ENCODE peak calls at places on chromosomes 2 and 18, in six cellular contexts. M is aorta; Z is naive thymus-derived CD4-positive, alpha-beta T cell; S is SJCRH30; W is GM23248; Y is astrocyte. V is an unnamed sample.

GRCh38 chr2:16495812-16496211 is 169.8 kb downstream of the CYRIA start:
- DNase-seq in M (no peak), Z (no peak), S (no peak), W (no peak), Y (no peak), V (no peak)

GRCh38 chr18:28062446-28062845 is 114.5 kb downstream of the CDH2 start:
- DNase-seq in M (no peak), Z (no peak), S (no peak), W (peak; percentile 78), Y (peak; percentile 27), V (no peak)

GRCh38 chr2:30441023-30441422 is 6.0 kb upstream of the LCLAT1 start:
- DNase-seq in M (no peak), Z (no peak), S (no peak), W (no peak), Y (no peak), V (no peak)

GRCh38 chr2:67666386-67667053 is 269.4 kb downstream of the ETAA1 start:
- DNase-seq in M (no peak), Z (no peak), S (no peak), W (no peak), Y (no peak), V (no peak)

GRCh38 chr18:24214913-24215312 is 76.1 kb downstream of the CABYR start:
- DNase-seq in M (no peak), Z (no peak), S (no peak), W (no peak), Y (no peak), V (no peak)

GRCh38 chr2:62586981-62587380 is 81.0 kb upstream of the TMEM17 start:
- DNase-seq in M (no peak), Z (no peak), S (no peak), W (peak; percentile 39), Y (peak; percentile 92), V (peak; percentile 65)

GRCh38 chr2:67400560-67401464 is 3.7 kb downstream of the ETAA1 start:
- DNase-seq in M (no peak), Z (no peak), S (no peak), W (peak; percentile 41), Y (peak; percentile 56), V (no peak)

GRCh38 chr2:224973112-224974016 is 68.9 kb downstream of the DOCK10 start:
- DNase-seq in M (peak; percentile 56), Z (no peak), S (no peak), W (peak; percentile 50), Y (no peak), V (peak; percentile 26)

GRCh38 chr2:98039085-98039756 is 43.5 kb upstream of the TMEM131 start:
- DNase-seq in M (peak; percentile 63), Z (no peak), S (no peak), W (no peak), Y (no peak), V (no peak)

GRCh38 chr2:1405124-1405523 is 8.1 kb upstream of the TPO start:
- DNase-seq in M (no peak), Z (no peak), S (no peak), W (no peak), Y (no peak), V (no peak)

GRCh38 chr18:56835331-56835730 is 184.2 kb downstream of the WDR7 start:
- DNase-seq in M (no peak), Z (no peak), S (no peak), W (no peak), Y (peak; percentile 12), V (no peak)

GRCh38 chr2:25597881-25598280 is 75.5 kb downstream of the DTNB start:
- DNase-seq in M (no peak), Z (no peak), S (no peak), W (no peak), Y (no peak), V (no peak)

GRCh38 chr2:9416267-9416961 is 6.9 kb downstream of the ITGB1BP1 start:
- DNase-seq in M (no peak), Z (no peak), S (no peak), W (no peak), Y (no peak), V (peak; percentile 69)

GRCh38 chr2:175855794-175856453 is 146.1 kb downstream of the LNPK start:
- DNase-seq in M (peak; percentile 79), Z (no peak), S (peak; percentile 63), W (peak; percentile 86), Y (peak; percentile 53), V (peak; percentile 27)

GRCh38 chr18:58528011-58528367 is 100.9 kb downstream of the ALPK2 start:
- DNase-seq in M (no peak), Z (no peak), S (no peak), W (peak; percentile 16), Y (no peak), V (no peak)

GRCh38 chr18:13232060-13232917 is 13.7 kb downstream of the LDLRAD4 start:
- DNase-seq in M (no peak), Z (no peak), S (no peak), W (no peak), Y (no peak), V (no peak)

GRCh38 chr2:239745386-239745785 is 279.8 kb downstream of the NDUFA10 start:
- DNase-seq in M (no peak), Z (no peak), S (no peak), W (no peak), Y (no peak), V (no peak)

GRCh38 chr18:70920840-70921374 is 632.1 kb downstream of the SOCS6 start:
- DNase-seq in M (no peak), Z (no peak), S (no peak), W (no peak), Y (no peak), V (no peak)

GRCh38 chr2:74051504-74051903 is 66.8 kb downstream of the TET3 start:
- DNase-seq in M (no peak), Z (no peak), S (peak; percentile 26), W (no peak), Y (no peak), V (no peak)

GRCh38 chr2:122323927-122324326 is 568.5 kb downstream of the TSN start:
- DNase-seq in M (no peak), Z (no peak), S (no peak), W (no peak), Y (no peak), V (no peak)

GRCh38 chr18:35478520-35479435 is 19.0 kb downstream of the INO80C start:
- DNase-seq in M (no peak), Z (no peak), S (no peak), W (peak; percentile 95), Y (peak; percentile 79), V (peak; percentile 95)

GRCh38 chr2:239049421-239050251 is 201.8 kb downstream of the TWIST2 start:
- DNase-seq in M (no peak), Z (no peak), S (no peak), W (peak; percentile 37), Y (peak; percentile 18), V (no peak)

DNA sequence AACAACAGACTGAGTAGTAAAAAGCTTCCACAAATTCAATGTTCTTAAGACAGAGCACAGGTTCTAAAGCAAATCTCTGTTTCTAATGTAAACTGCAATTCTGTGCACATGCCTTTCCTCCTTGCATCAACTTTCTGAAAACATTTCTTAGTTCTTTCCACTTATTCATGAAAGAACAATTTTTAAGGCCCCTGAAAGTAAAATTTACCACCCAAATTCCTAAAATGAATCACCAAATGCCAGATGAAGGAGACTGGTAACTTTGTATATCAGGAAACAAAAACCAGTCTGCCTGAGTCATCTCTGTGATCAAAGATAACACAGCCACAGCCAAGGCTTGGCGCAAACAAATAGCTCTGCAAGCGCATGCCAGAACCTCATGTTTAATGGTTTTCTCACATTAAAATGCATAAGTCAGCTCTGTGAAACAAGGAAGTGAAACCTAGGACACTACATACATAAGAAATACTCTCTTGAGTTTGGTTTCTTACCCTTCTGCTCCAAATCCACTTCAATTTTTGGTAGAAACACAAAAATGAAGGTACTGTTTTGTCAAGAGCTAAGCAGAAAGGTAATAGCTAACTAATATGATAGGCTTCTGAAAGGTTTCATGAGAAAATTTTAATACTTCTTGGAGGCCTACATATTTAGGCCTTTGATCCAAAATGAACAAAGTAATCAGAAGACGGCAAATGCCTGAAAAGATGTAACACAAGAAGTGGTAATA is 169.4 kb downstream of the THADA start:
- DNase-seq in M (peak; percentile 82), Z (peak; percentile 4), S (peak; percentile 34), W (peak; percentile 98), Y (peak; percentile 99), V (peak; percentile 99)
- H3K27ac ChIP-seq in M (peak overlapping the region; percentile 8), Z (no peak overlapping the region), S (no peak overlapping the region), W (peak overlapping the region; percentile 86), Y (peak overlapping the region; percentile 89), V (peak overlapping the region; percentile 92)

GRCh38 chr2:20594957-20595356 is 55.9 kb downstream of the HS1BP3 start:
- DNase-seq in M (peak; percentile 24), Z (no peak), S (no peak), W (no peak), Y (no peak), V (no peak)

GRCh38 chr2:20594048-20594750 is 56.7 kb downstream of the HS1BP3 start:
- DNase-seq in M (peak; percentile 21), Z (no peak), S (no peak), W (no peak), Y (no peak), V (no peak)

GRCh38 chr2:20592106-20593071 is 58.5 kb downstream of the HS1BP3 start:
- DNase-seq in M (peak; percentile 48), Z (no peak), S (no peak), W (no peak), Y (no peak), V (no peak)

GRCh38 chr2:20595439-20596192 is 55.3 kb downstream of the HS1BP3 start:
- DNase-seq in M (peak; percentile 73), Z (no peak), S (peak; percentile 46), W (no peak), Y (peak; percentile 82), V (no peak)

GRCh38 chr2:20593072-20594034 is 57.5 kb downstream of the HS1BP3 start:
- DNase-seq in M (peak; percentile 84), Z (no peak), S (peak; percentile 57), W (peak; percentile 90), Y (peak; percentile 91), V (peak; percentile 76)
- H3K27ac ChIP-seq in M (no peak overlapping the region), Z (no peak overlapping the region), S (peak overlapping the region; percentile 28), W (peak overlapping the region; percentile 74), Y (peak overlapping the region; percentile 85), V (peak overlapping the region; percentile 83)

GRCh38 chr2:37168217-37168981 is 11.6 kb upstream of the EIF2AK2 start:
- DNase-seq in M (no peak), Z (peak; percentile 42), S (peak; percentile 45), W (peak; percentile 58), Y (peak; percentile 23), V (no peak)

GRCh38 chr2:37171624-37171950 is 14.8 kb upstream of the EIF2AK2 start:
- DNase-seq in M (no peak), Z (no peak), S (no peak), W (no peak), Y (no peak), V (no peak)

GRCh38 chr2:37164757-37165156 is 8.0 kb upstream of the EIF2AK2 start:
- DNase-seq in M (no peak), Z (no peak), S (no peak), W (no peak), Y (no peak), V (no peak)

DNA sequence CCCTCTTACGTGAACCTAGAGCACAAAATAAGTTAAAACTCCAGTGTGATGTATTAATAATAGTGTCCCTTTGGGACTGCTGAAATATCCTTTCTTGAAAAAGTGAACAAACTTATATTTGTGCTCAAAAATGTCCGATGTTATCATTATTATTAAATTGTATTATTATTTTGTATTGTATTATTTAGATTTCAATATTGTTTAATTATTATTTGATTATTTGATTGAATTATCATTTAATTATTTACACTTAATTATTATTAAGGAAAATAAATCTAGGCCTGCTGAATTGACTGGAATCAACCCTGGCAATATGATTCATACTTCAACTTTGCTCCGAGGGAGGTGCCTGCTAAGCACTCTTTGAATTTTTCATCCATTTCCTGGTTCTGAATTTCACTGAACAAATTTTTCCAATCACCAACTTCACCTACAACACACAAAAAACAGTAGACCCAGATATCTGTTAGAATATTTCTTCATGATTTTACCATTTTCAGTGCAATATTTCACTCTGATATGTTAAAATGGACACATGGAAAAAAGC is 10.9 kb upstream of the EIF2AK2 start:
- DNase-seq in M (no peak), Z (no peak), S (no peak), W (peak; percentile 36), Y (peak; percentile 12), V (no peak)
- H3K27ac ChIP-seq in M (no peak overlapping the region), Z (no peak overlapping the region), S (no peak overlapping the region), W (no peak overlapping the region), Y (no peak overlapping the region), V (peak overlapping the region; percentile 23)

GRCh38 chr2:241835605-241836004 is 23.1 kb downstream of the PDCD1 start:
- DNase-seq in M (no peak), Z (no peak), S (no peak), W (no peak), Y (peak; percentile 24), V (no peak)
- H3K27ac ChIP-seq in M (no peak overlapping the region), Z (no peak overlapping the region), S (no peak overlapping the region), W (no peak overlapping the region), Y (no peak overlapping the region), V (no peak overlapping the region)